ENCODE peak calls at places on chromosomes 13 and 19, in five cellular contexts. W is CD8-positive, alpha-beta T cell; O is left ventricle myocardium inferior; M is kidney epithelial cell; B is WTC11. I is an unnamed sample.

GRCh38 chr19:28292822-28293500 is 920.0 kb downstream of the UQCRFS1 start:
- DNase-seq in B (peak), M (no peak), O (no peak), W (no peak), I (no peak)

GRCh38 chr19:49110567-49110966 is 3.6 kb upstream of the LIN7B start:
- DNase-seq in B (no peak), W (no peak), O (no peak), M (no peak), I (no peak)

GRCh38 chr19:58328999-58329398 is 2.2 kb downstream of the ZSCAN22 start:
- DNase-seq in B (peak), W (no peak), O (no peak), M (no peak), I (no peak)

GRCh38 chr19:46489445-46490272 is 6.0 kb downstream of the PNMA8B start:
- DNase-seq in M (no peak), W (no peak), O (peak), B (peak), I (no peak)

GRCh38 chr13:43573361-43573740 is 213.4 kb downstream of the ENOX1 start:
- DNase-seq in M (peak), B (no peak), O (no peak), W (no peak), I (no peak)

GRCh38 chr13:76225815-76226489 is 589.8 kb downstream of the LMO7 start:
- DNase-seq in O (peak), W (no peak), M (no peak), B (no peak), I (no peak)

GRCh38 chr19:480016-480855 is 16.1 kb upstream of the MADCAM1 start:
- DNase-seq in B (peak), M (no peak), O (peak), W (peak), I (no peak)

GRCh38 chr13:114234645-114235421 is at the start of gene CDC16:
- DNase-seq in B (peak), W (peak), O (peak), M (peak), I (peak)

GRCh38 chr13:108425056-108425455 is 155.5 kb downstream of the TNFSF13B start:
- DNase-seq in O (no peak), B (no peak), M (no peak), W (no peak), I (no peak)

GRCh38 chr13:37647038-37647650 is 48.6 kb upstream of the POSTN start:
- DNase-seq in O (no peak), B (no peak), W (no peak), M (no peak), I (no peak)

GRCh38 chr13:78875792-78876580 is 217.0 kb upstream of the OBI1 start:
- DNase-seq in O (no peak), M (no peak), B (peak), W (no peak), I (peak)

GRCh38 chr19:48393559-48394330 is at the start of gene GRIN2D:
- DNase-seq in M (no peak), B (peak), W (peak), O (no peak), I (no peak)

GRCh38 chr19:35363001-35363590 is 4.8 kb downstream of the FFAR3 start:
- DNase-seq in M (no peak), W (peak), O (no peak), B (no peak), I (no peak)

GRCh38 chr19:42254083-42254849 is 662 bp downstream of the ERF start:
- DNase-seq in B (peak), O (peak), W (peak), M (no peak), I (peak)

GRCh38 chr13:107883561-107884175 is 331.7 kb downstream of the LIG4 start:
- DNase-seq in O (no peak), W (no peak), B (no peak), M (peak), I (no peak)

GRCh38 chr13:112704634-112705145 is 14.9 kb downstream of the ATP11A start:
- DNase-seq in M (no peak), B (peak), W (no peak), O (no peak), I (no peak)

GRCh38 chr19:54164369-54165068 is 5.0 kb upstream of the LENG1 start:
- DNase-seq in B (peak), O (no peak), W (peak), M (no peak), I (no peak)

GRCh38 chr13:41345921-41346589 is 35.0 kb downstream of the NAA16 start:
- DNase-seq in M (no peak), W (no peak), B (no peak), O (no peak), I (no peak)

GRCh38 chr13:24511019-24511823 is 1.4 kb downstream of the PARP4 start:
- DNase-seq in W (no peak), O (no peak), B (no peak), M (peak), I (peak)

GRCh38 chr13:23903906-23904280 is 6.6 kb upstream of the C1QTNF9B start:
- DNase-seq in B (peak), W (no peak), O (no peak), M (no peak), I (no peak)

GRCh38 chr13:23754506-23754905 is 134.7 kb downstream of the MIPEP start:
- DNase-seq in W (no peak), B (no peak), O (no peak), M (no peak), I (no peak)

GRCh38 chr13:110536006-110536693 is 25.4 kb downstream of the RAB20 start:
- DNase-seq in B (no peak), W (no peak), M (no peak), O (no peak), I (peak)

GRCh38 chr19:7340959-7341837 is 7.5 kb upstream of the ARHGEF18 start:
- DNase-seq in B (peak), W (peak), M (peak), O (peak), I (no peak)

GRCh38 chr13:34303346-34303745 is 485.4 kb downstream of the RFC3 start:
- DNase-seq in B (no peak), O (no peak), W (no peak), M (no peak), I (no peak)

GRCh38 chr13:30759748-30760147 is 24.4 kb downstream of the ALOX5AP start:
- DNase-seq in M (no peak), W (no peak), B (no peak), O (no peak), I (no peak)

GRCh38 chr13:37667631-37668161 is 69.1 kb upstream of the POSTN start:
- DNase-seq in M (no peak), B (no peak), W (no peak), O (no peak), I (no peak)

GRCh38 chr19:4640247-4641000 is 1.1 kb downstream of the TNFAIP8L1 start:
- DNase-seq in W (no peak), B (no peak), O (no peak), M (no peak), I (no peak)

GRCh38 chr13:24264976-24265375 is 44.4 kb upstream of the C1QTNF9 start:
- DNase-seq in B (no peak), W (peak), M (no peak), O (no peak), I (no peak)

GRCh38 chr19:55113570-55114039 is 3.8 kb downstream of the PPP1R12C start:
- DNase-seq in O (peak), B (peak), M (peak), W (no peak), I (no peak)

GRCh38 chr19:42303101-42303464 is 659 bp upstream of the PAFAH1B3 start:
- DNase-seq in W (no peak), O (no peak), M (no peak), B (no peak), I (no peak)

GRCh38 chr13:30892966-30893365 is 13.1 kb upstream of the MEDAG start:
- DNase-seq in W (no peak), M (no peak), B (peak), O (no peak), I (no peak)

GRCh38 chr13:62432295-62432694 is 1016.6 kb upstream of the PCDH20 start:
- DNase-seq in B (no peak), M (no peak), O (no peak), W (no peak), I (no peak)

GRCh38 chr19:14563989-14564650 is 7.7 kb downstream of the NDUFB7 start:
- DNase-seq in B (peak), W (no peak), M (no peak), O (no peak), I (peak)

GRCh38 chr19:33488826-33489225 is 32.8 kb downstream of the PEPD start:
- DNase-seq in B (no peak), W (no peak), M (no peak), O (no peak), I (no peak)
- TF ChIP-seq CTCF in B (no peak), W (no peak), M (no peak), O (no peak), I (no peak)

GRCh38 chr13:74683411-74683810 is 549.2 kb upstream of the KLF12 start:
- DNase-seq in O (no peak), B (peak), M (no peak), W (no peak), I (no peak)
- TF ChIP-seq CTCF in O (no peak), B (no peak), M (peak), W (no peak), I (no peak)

GRCh38 chr19:45150731-45151725 is 9.8 kb downstream of the NKPD1 start:
- DNase-seq in O (no peak), W (no peak), B (no peak), M (no peak), I (no peak)

GRCh38 chr19:45152504-45153338 is 8.1 kb downstream of the NKPD1 start:
- DNase-seq in W (peak), B (peak), M (no peak), O (peak), I (peak)

GRCh38 chr19:45151821-45152503 is 8.8 kb downstream of the NKPD1 start:
- DNase-seq in O (no peak), W (no peak), B (peak), M (no peak), I (no peak)

GRCh38 chr19:45154064-45154827 is 6.5 kb downstream of the NKPD1 start:
- DNase-seq in M (no peak), W (no peak), O (no peak), B (no peak), I (no peak)

DNA sequence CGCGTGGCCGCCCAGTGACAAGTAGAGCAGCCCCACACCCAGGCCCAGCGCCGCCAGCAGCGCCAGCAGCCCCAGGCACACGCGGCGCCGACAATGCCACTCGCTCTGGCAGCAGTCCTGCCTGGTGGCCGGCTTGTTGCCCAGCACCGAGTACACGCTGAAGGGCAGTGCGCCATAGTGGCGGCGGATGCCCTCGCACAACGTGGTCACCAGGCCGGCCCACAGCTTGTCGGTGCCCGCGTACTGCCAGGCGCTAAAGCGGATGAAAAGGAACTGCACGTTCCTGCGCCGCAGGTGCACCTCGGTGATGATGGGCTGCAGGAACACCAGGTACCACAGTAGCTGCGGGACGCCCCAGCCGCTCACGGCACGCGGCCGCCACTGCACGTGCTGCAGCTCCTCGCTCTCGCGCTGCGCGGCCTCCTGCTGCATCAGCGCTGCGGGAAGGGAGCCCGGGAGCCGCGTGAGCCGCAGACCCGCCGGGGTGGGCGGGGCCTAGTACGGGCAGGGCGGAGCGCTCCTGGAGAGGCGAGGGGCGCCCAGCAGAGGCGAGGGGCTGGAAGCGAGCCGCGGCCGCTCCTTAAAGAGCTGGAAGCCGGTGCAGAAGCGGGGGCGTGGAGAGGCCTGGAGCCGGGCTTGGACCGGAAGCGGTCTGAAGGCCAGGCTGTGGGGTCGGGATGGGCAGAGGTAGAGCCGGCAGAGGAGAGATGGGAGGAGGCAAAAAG is 7.3 kb downstream of the NKPD1 start:
- DNase-seq in B (peak), O (peak), M (no peak), W (peak), I (no peak)
- TF ChIP-seq CTCF in B (no peak), O (no peak), M (no peak), W (no peak), I (no peak)

DNA sequence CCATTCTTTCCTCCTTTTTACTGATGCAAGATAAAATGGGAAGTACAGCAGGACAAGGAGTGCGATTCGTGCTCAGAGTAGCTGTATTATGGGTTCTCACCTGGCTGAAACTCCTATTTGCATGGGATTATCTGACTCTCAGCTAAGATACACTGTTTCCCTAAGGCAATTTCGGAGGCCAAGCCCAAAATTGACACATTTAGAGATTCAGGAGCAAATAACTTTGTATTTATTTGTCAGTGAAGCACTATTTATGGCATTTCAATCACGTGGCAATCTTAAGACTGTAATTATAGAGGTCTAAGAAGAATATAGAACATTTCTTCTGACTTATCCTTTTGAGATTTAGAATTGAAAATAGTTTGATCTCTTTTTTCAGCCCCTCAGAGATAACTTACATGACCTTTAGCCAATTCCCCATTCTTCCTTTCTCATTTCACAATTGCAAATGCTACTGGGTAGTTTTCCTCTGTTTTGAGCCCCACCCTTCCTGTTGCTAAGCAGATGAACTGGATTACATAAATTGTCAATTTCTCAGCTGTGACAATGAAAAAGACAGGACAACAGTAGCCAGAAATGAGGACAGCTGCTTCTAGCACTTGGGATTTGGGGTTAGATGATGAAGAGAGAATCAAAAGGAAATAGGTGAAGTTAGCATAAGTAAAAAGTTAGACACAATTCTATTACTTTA is 122.7 kb upstream of the FRY start:
- DNase-seq in O (no peak), B (no peak), W (no peak), M (no peak), I (no peak)
- TF ChIP-seq CTCF in O (no peak), B (no peak), W (no peak), M (no peak), I (no peak)